ENCODE peak calls at places on chromosome 11, in four cellular contexts. M, G, S and N are unnamed samples.
A peak's percentile ranks its signal among the peaks of the same experiment; 100 is the strongest.

GRCh38 chr11:67071420-67072284 is 15.0 kb downstream of the RHOD start:
- DNase-seq in M (peak; percentile 89), S (peak; percentile 83), G (peak; percentile 55), N (peak; percentile 70)

GRCh38 chr11:18853086-18853720 is 61.6 kb upstream of the PTPN5 start:
- DNase-seq in M (peak; percentile 80), G (peak; percentile 19), S (no peak), N (peak; percentile 6)

GRCh38 chr11:111379500-111380136 is 543 bp upstream of the POU2AF1 start:
- DNase-seq in M (no peak), S (no peak), G (no peak), N (no peak)

GRCh38 chr11:121431820-121432526 is 20.1 kb upstream of the SORL1 start:
- DNase-seq in G (no peak), S (no peak), M (no peak), N (no peak)

GRCh38 chr11:1810761-1811160 is 24.0 kb upstream of the SYT8 start:
- DNase-seq in S (no peak), M (no peak), G (no peak), N (no peak)

GRCh38 chr11:70481625-70482528 is 83.5 kb downstream of the CTTN start:
- DNase-seq in S (no peak), M (no peak), G (peak; percentile 63), N (peak; percentile 21)

GRCh38 chr11:121059605-121060004 is 35.7 kb downstream of the TBCEL start:
- DNase-seq in S (no peak), G (no peak), M (no peak), N (peak; percentile 32)

GRCh38 chr11:113874920-113875413 is 405 bp downstream of the USP28 start:
- DNase-seq in M (peak; percentile 43), G (peak; percentile 35), S (no peak), N (peak; percentile 62)

GRCh38 chr11:69416746-69417145 is 64.7 kb upstream of the LINC01488 start:
- DNase-seq in G (no peak), S (no peak), M (no peak), N (no peak)

GRCh38 chr11:112962854-112963367 is 1.7 kb downstream of the NCAM1 start:
- DNase-seq in S (no peak), G (no peak), M (peak; percentile 55), N (peak; percentile 47)

GRCh38 chr11:70713436-70713835 is 315.1 kb downstream of the CTTN start:
- DNase-seq in S (no peak), M (no peak), G (no peak), N (no peak)

GRCh38 chr11:8805256-8805655 is 105.7 kb upstream of the AKIP1 start:
- DNase-seq in S (no peak), G (no peak), M (no peak), N (no peak)

GRCh38 chr11:62487698-62488551 is 58.7 kb downstream of the AHNAK start:
- DNase-seq in S (no peak), M (no peak), G (no peak), N (peak; percentile 37)

GRCh38 chr11:112555491-112556364 is 295.1 kb upstream of the PLET1 start:
- DNase-seq in S (peak; percentile 17), G (peak; percentile 35), M (peak; percentile 74), N (peak; percentile 30)

GRCh38 chr11:67384851-67385366 is 6.9 kb upstream of the RAD9A start:
- DNase-seq in M (no peak), S (no peak), G (peak; percentile 64), N (peak; percentile 72)

GRCh38 chr11:72742522-72743320 is 9.5 kb downstream of the ARAP1 start:
- DNase-seq in S (no peak), M (no peak), G (no peak), N (no peak)

GRCh38 chr11:124863137-124863825 is 2.0 kb upstream of the ROBO3 start:
- DNase-seq in S (no peak), G (peak; percentile 35), M (peak; percentile 19), N (peak; percentile 43)

GRCh38 chr11:19243601-19244000 is 2.9 kb upstream of the E2F8 start:
- DNase-seq in M (no peak), G (no peak), S (no peak), N (no peak)

GRCh38 chr11:76700177-76701100 is 29.9 kb upstream of the LRRC32 start:
- DNase-seq in M (no peak), G (peak; percentile 97), S (no peak), N (peak; percentile 94)

GRCh38 chr11:34323601-34324000 is 34.2 kb downstream of the ABTB2 start:
- DNase-seq in M (no peak), G (no peak), S (no peak), N (no peak)

GRCh38 chr11:72989727-72990126 is 152.4 kb downstream of the FCHSD2 start:
- DNase-seq in M (no peak), S (no peak), G (peak; percentile 13), N (peak; percentile 15)

GRCh38 chr11:704799-705645 is 1.0 kb upstream of the EPS8L2 start:
- DNase-seq in G (no peak), S (no peak), M (no peak), N (no peak)

GRCh38 chr11:1452744-1453143 is 33.8 kb downstream of the MOB2 start:
- DNase-seq in G (no peak), M (no peak), S (no peak), N (no peak)

GRCh38 chr11:1027483-1028290 is 8.8 kb downstream of the MUC6 start:
- DNase-seq in M (no peak), S (no peak), G (no peak), N (no peak)

GRCh38 chr11:120832609-120833221 is 191.2 kb upstream of the TBCEL start:
- DNase-seq in M (no peak), G (no peak), S (no peak), N (no peak)

GRCh38 chr11:118930152-118930712 is 4.5 kb upstream of the BCL9L start:
- DNase-seq in S (peak; percentile 97), M (peak; percentile 99), G (peak; percentile 63), N (peak; percentile 82)

GRCh38 chr11:63998558-63999348 is 12.5 kb downstream of the OTUB1 start:
- DNase-seq in G (no peak), S (no peak), M (peak; percentile 73), N (no peak)

GRCh38 chr11:130148927-130149326 is 10.7 kb upstream of the ST14 start:
- DNase-seq in M (no peak), S (no peak), G (no peak), N (no peak)

GRCh38 chr11:2904153-2905052 is 18.8 kb upstream of the CDKN1C start:
- DNase-seq in S (no peak), M (no peak), G (no peak), N (no peak)

DNA sequence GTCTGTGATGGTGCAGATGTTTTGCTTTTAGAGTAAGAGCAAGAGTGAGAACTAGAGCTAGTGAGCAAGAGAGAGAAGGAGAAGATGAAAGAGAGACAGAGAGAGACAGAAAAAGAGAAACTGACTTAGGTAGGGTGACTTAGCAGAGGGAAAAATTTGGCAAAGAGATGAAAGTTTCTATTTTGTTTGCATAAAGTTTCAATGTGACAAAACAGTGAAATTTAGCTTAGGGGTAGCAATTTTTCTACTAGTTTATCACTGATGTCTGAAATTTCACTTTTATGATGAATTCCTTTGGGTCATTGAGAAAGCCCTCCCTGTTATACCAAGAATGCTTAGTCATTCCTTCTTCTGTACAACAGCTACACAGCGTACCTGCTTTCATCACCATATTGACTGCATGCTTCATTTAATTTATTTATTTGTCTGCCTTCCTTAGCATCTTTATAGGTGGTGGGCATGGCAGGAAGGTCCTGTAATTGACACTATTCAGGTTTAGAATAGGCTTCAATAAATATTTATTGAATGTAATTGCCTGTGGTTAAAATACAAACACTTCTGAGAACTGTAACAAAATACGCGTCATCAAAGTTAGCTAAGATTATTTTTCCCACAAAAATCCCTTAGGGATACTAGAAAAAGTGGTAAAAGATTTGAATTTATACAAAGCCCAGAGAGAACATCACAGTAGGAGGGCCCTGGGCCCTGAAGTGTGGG is 19.9 kb upstream of the CTSC start:
- DNase-seq in G (peak; percentile 27), S (no peak), M (no peak), N (peak; percentile 44)
- H3K27ac ChIP-seq in G (no peak overlapping the region), S (no peak overlapping the region), M (no peak overlapping the region), N (peak overlapping the region; percentile 87)

GRCh38 chr11:66056541-66056940 is 4.4 kb downstream of the SF3B2 start:
- DNase-seq in M (no peak), G (no peak), S (no peak), N (no peak)

GRCh38 chr11:66051371-66051765 is 796 bp upstream of the SF3B2 start:
- DNase-seq in S (no peak), G (no peak), M (no peak), N (no peak)

GRCh38 chr11:66052664-66052982 is 459 bp downstream of the SF3B2 start:
- DNase-seq in M (no peak), S (no peak), G (no peak), N (no peak)

GRCh38 chr11:66051766-66052663 is at the start of gene SF3B2:
- DNase-seq in S (peak; percentile 96), G (peak; percentile 98), M (peak; percentile 100), N (peak; percentile 98)

GRCh38 chr11:66055021-66055420 is 2.9 kb downstream of the SF3B2 start:
- DNase-seq in M (no peak), G (no peak), S (no peak), N (no peak)
- H3K4ac ChIP-seq in M (no peak overlapping the region), G (no peak overlapping the region), S (no peak overlapping the region), N (no peak overlapping the region)

GRCh38 chr11:13220148-13220547 is 57.4 kb upstream of the BMAL1 start:
- DNase-seq in G (no peak), S (no peak), M (no peak), N (no peak)

GRCh38 chr11:13224324-13224723 is 53.3 kb upstream of the BMAL1 start:
- DNase-seq in S (no peak), G (no peak), M (no peak), N (no peak)

GRCh38 chr11:13223112-13223511 is 54.5 kb upstream of the BMAL1 start:
- DNase-seq in G (no peak), S (no peak), M (no peak), N (no peak)

GRCh38 chr11:13222285-13222684 is 55.3 kb upstream of the BMAL1 start:
- DNase-seq in M (no peak), G (peak; percentile 31), S (no peak), N (no peak)

GRCh38 chr11:13221722-13222121 is 55.9 kb upstream of the BMAL1 start:
- DNase-seq in S (no peak), M (peak; percentile 76), G (no peak), N (peak; percentile 30)
- H3K27ac ChIP-seq in S (no peak overlapping the region), M (no peak overlapping the region), G (no peak overlapping the region), N (no peak overlapping the region)

GRCh38 chr11:59756845-59757244 is 1.7 kb downstream of the STX3 start:
- DNase-seq in S (no peak), M (peak; percentile 62), G (peak; percentile 15), N (peak; percentile 37)
- H3K4ac ChIP-seq in S (no peak overlapping the region), M (no peak overlapping the region), G (no peak overlapping the region), N (no peak overlapping the region)

DNA sequence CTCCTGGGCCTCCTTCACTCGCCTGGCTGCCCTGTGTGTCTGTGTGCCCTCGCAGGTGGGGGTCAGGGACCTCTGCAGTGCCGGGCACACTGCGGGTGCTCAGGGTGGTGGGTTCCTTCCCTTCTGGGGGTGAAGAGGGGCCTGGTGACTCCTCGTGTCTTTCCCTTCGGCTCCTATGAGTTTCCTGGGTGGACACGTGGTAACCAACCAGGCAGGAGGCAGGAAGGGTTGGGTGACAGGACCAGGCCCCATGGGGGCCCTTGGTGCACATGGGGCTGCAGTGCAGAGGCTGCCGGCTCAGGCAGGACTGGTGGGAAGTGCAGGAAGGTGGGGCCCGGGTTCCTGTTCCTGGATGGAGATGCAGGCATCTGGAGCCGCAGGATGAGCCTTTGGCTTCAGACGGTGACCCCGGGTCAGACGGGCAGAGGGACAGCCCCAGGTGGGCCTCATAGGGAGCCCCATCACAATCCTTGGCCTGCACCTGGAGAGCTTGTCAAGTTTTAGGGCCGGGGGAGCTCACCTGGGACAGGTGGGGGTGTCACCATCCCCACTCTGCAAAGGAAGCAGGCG is 9.6 kb downstream of the FRMD8 start:
- DNase-seq in M (no peak), G (no peak), S (no peak), N (no peak)
- H3K27ac ChIP-seq in M (no peak overlapping the region), G (no peak overlapping the region), S (no peak overlapping the region), N (no peak overlapping the region)